ENCODE peak calls at places on chromosomes 12 and 14, in four cellular contexts. N is COR-L47; R is AG09319; T is activated CD4-positive, alpha-beta T cell treated with anti-CD3 and anti-CD28 coated beads for 24 hours. V is an unnamed sample.

GRCh38 chr14:70086685-70087379 is 101.9 kb downstream of the SLC8A3 start:
- DNase-seq in N (peak), R (peak), T (no peak), V (no peak)

GRCh38 chr14:67405771-67406170 is 6.2 kb downstream of the PLEK2 start:
- DNase-seq in N (no peak), R (no peak), T (no peak), V (no peak)

GRCh38 chr14:51614707-51615106 is 37.0 kb upstream of the FRMD6 start:
- DNase-seq in N (peak), R (peak), T (no peak), V (no peak)

GRCh38 chr14:52733824-52734223 is 3.9 kb downstream of the STYX start:
- DNase-seq in N (no peak), R (no peak), T (no peak), V (no peak)

GRCh38 chr14:42299692-42300091 is 693.0 kb downstream of the LRFN5 start:
- DNase-seq in N (no peak), R (no peak), T (no peak), V (no peak)

GRCh38 chr14:52694761-52695480 is 437 bp downstream of the ERO1A start:
- DNase-seq in N (no peak), R (no peak), T (peak), V (peak)

GRCh38 chr12:114311966-114312365 is 94.0 kb downstream of the TBX5 start:
- DNase-seq in N (no peak), R (no peak), T (no peak), V (no peak)

GRCh38 chr14:103846569-103847438 is 571 bp downstream of the PPP1R13B start:
- DNase-seq in N (no peak), R (no peak), T (no peak), V (no peak)

GRCh38 chr12:108907861-108908302 is 28.0 kb downstream of the DAO start:
- DNase-seq in N (no peak), R (no peak), T (no peak), V (no peak)

GRCh38 chr14:104389326-104390220 is 190.0 kb upstream of the C14orf180 start:
- DNase-seq in N (no peak), R (no peak), T (no peak), V (no peak)